ENCODE peak calls at places on chromosomes 3 and 15, in nine cellular contexts. H is pulmonary artery endothelial cell; Q is cardiac muscle cell; E is naive thymus-derived CD8-positive, alpha-beta T cell; K is RKO; I is activated T-helper 1 cell treated with anti-CD3 and anti-CD28 coated beads, Interleukin-12 subunit alpha, Interleukin-12 subunit beta, Interleukin-2, Interleukin-4 antibody, amounts not matched to agents 30 ng/mL and 10 ng/mL and 1 ng/mL, durations not matched to agents 14 hours and 24 hours and 36 hours; M is LNCaP clone FGC; G is cerebellum; B is GM10248. A is an unnamed sample.

GRCh38 chr3:17302774-17303173 is 418.0 kb downstream of the PLCL2 start:
- DNase-seq in B (no peak), Q (no peak), E (no peak), H (no peak), G (peak; percentile 5), I (no peak), K (no peak), M (no peak), A (peak; percentile 18)

GRCh38 chr3:139969386-139969785 is 34.4 kb downstream of the CLSTN2 start:
- DNase-seq in I (no peak), G (no peak), Q (no peak), E (no peak), K (no peak), H (no peak), M (no peak), B (no peak), A (no peak)

GRCh38 chr3:49606427-49606826 is 52.1 kb downstream of the BSN start:
- DNase-seq in G (no peak), H (no peak), Q (no peak), I (no peak), M (no peak), E (no peak), K (no peak), B (no peak), A (no peak)

GRCh38 chr3:120796944-120797343 is 54.4 kb downstream of the GTF2E1 start:
- DNase-seq in G (no peak), H (no peak), K (no peak), E (no peak), Q (no peak), B (no peak), M (no peak), I (no peak), A (no peak)

GRCh38 chr15:48696627-48697312 is 51.3 kb upstream of the FBN1 start:
- DNase-seq in E (no peak), Q (no peak), G (no peak), H (no peak), B (no peak), I (no peak), K (peak; percentile 18), M (no peak), A (no peak)

GRCh38 chr3:129596194-129597086 is 10.0 kb downstream of the PLXND1 start:
- DNase-seq in H (peak; percentile 93), E (no peak), Q (peak; percentile 49), G (peak; percentile 48), M (no peak), I (no peak), K (no peak), B (no peak), A (peak; percentile 90)

GRCh38 chr3:165817160-165817709 is 20.0 kb downstream of the BCHE start:
- DNase-seq in H (no peak), I (no peak), B (no peak), E (no peak), K (no peak), M (no peak), Q (no peak), G (no peak), A (no peak)

GRCh38 chr3:55521086-55522060 is 34.3 kb upstream of the WNT5A start:
- DNase-seq in G (no peak), B (no peak), K (no peak), E (no peak), M (no peak), I (no peak), H (no peak), Q (no peak), A (peak; percentile 36)

GRCh38 chr15:90031231-90031791 is 30.2 kb downstream of the ZNF710 start:
- DNase-seq in H (no peak), E (no peak), B (peak; percentile 84), I (no peak), K (no peak), M (no peak), G (no peak), Q (no peak), A (peak; percentile 28)

GRCh38 chr3:138933068-138933668 is 13.8 kb downstream of the FOXL2 start:
- DNase-seq in K (no peak), B (no peak), E (no peak), Q (no peak), M (no peak), I (no peak), H (no peak), G (no peak), A (no peak)

GRCh38 chr3:152076148-152076547 is 192.6 kb upstream of the MBNL1 start:
- DNase-seq in Q (no peak), M (no peak), H (no peak), G (no peak), I (no peak), K (no peak), E (no peak), B (no peak), A (peak; percentile 13)

GRCh38 chr3:94694894-94695293 is 632.0 kb downstream of the NSUN3 start:
- DNase-seq in I (no peak), E (no peak), B (no peak), H (no peak), Q (no peak), G (no peak), M (no peak), K (no peak), A (no peak)

GRCh38 chr3:99638244-99638948 is at the start of gene COL8A1:
- DNase-seq in G (no peak), H (peak; percentile 61), B (no peak), Q (peak; percentile 60), M (no peak), E (no peak), I (no peak), K (no peak), A (peak; percentile 55)

GRCh38 chr15:68608206-68608843 is 29.5 kb downstream of the CORO2B start:
- DNase-seq in K (no peak), Q (peak; percentile 18), B (no peak), M (no peak), H (no peak), E (no peak), I (no peak), G (no peak), A (peak; percentile 55)

GRCh38 chr15:58200739-58201138 is 62.6 kb downstream of the AQP9 start:
- DNase-seq in M (no peak), Q (no peak), E (no peak), I (no peak), H (no peak), K (no peak), B (no peak), G (no peak), A (no peak)

GRCh38 chr3:192128922-192129321 is 598.4 kb downstream of the FGF12 start:
- DNase-seq in E (no peak), G (no peak), H (no peak), M (no peak), I (no peak), B (peak; percentile 22), K (no peak), Q (no peak), A (no peak)

GRCh38 chr3:37906734-37907282 is 45.1 kb downstream of the CTDSPL start:
- DNase-seq in E (no peak), Q (no peak), I (no peak), H (no peak), G (no peak), K (no peak), M (no peak), B (no peak), A (no peak)

GRCh38 chr15:92011611-92012367 is 158.3 kb downstream of the SLCO3A1 start:
- DNase-seq in B (no peak), M (no peak), Q (no peak), K (no peak), G (peak; percentile 73), I (no peak), E (no peak), H (no peak), A (no peak)

GRCh38 chr15:60228096-60228495 is 169.7 kb downstream of the ANXA2 start:
- DNase-seq in I (no peak), K (no peak), H (no peak), B (no peak), G (no peak), E (no peak), Q (peak; percentile 33), M (no peak), A (no peak)

GRCh38 chr3:171038342-171038741 is 11.8 kb upstream of the SLC2A2 start:
- DNase-seq in G (no peak), E (no peak), M (no peak), Q (peak; percentile 42), B (no peak), K (no peak), H (no peak), I (no peak), A (no peak)

GRCh38 chr3:13261104-13261800 is 158.9 kb downstream of the NUP210 start:
- DNase-seq in K (no peak), Q (peak; percentile 78), E (no peak), B (no peak), M (no peak), H (no peak), I (no peak), G (no peak), A (no peak)

GRCh38 chr3:5304789-5305680 is 117.5 kb downstream of the EDEM1 start:
- DNase-seq in Q (peak; percentile 67), K (peak; percentile 64), I (no peak), B (peak; percentile 33), G (no peak), E (no peak), H (no peak), M (peak; percentile 11), A (peak; percentile 6)

A was measured in fibroblast of the conjunctiva.